ENCODE peak calls at places on chromosomes 5 and 9, in eight cellular contexts. N, Z, U, Q, L, X, B and M are unnamed samples.

GRCh38 chr5:135916638-135917263 is 21.1 kb upstream of the IL9 start:
- DNase-seq in B (no peak), Q (no peak), X (no peak), Z (no peak), L (no peak), N (no peak), U (no peak), M (no peak)

GRCh38 chr5:141199359-141200235 is at the start of gene PCDHB11:
- DNase-seq in Z (no peak), Q (no peak), N (no peak), X (no peak), B (peak; percentile 30), L (no peak), U (no peak), M (no peak)

GRCh38 chr9:100670719-100671118 is 92.8 kb downstream of the CAVIN4 start:
- DNase-seq in L (no peak), B (no peak), U (no peak), N (no peak), Q (no peak), Z (no peak), X (no peak), M (no peak)

GRCh38 chr5:76818844-76819831 is at the start of gene F2RL1:
- DNase-seq in B (peak; percentile 90), N (peak; percentile 68), L (peak; percentile 44), Z (peak; percentile 66), Q (no peak), X (peak; percentile 70), U (peak; percentile 75), M (peak; percentile 18)

GRCh38 chr9:71863652-71864051 is 47.3 kb downstream of the ABHD17B start:
- DNase-seq in X (peak; percentile 52), N (peak; percentile 22), U (peak; percentile 39), Z (no peak), L (no peak), Q (no peak), B (no peak), M (no peak)

GRCh38 chr9:12689233-12689632 is 4.0 kb upstream of the TYRP1 start:
- DNase-seq in Z (no peak), U (no peak), X (no peak), B (no peak), L (no peak), N (no peak), Q (no peak), M (no peak)

GRCh38 chr9:117772960-117773359 is 68.8 kb downstream of the TLR4 start:
- DNase-seq in U (peak; percentile 11), L (no peak), N (peak; percentile 65), Q (no peak), B (no peak), Z (no peak), X (peak; percentile 31), M (no peak)

GRCh38 chr5:34986965-34987364 is 57.6 kb downstream of the DNAJC21 start:
- DNase-seq in B (no peak), Q (no peak), U (no peak), Z (no peak), N (no peak), L (no peak), X (no peak), M (no peak)

GRCh38 chr5:171272996-171273970 is 35.8 kb upstream of the TLX3 start:
- DNase-seq in L (no peak), Z (no peak), N (peak; percentile 25), U (peak; percentile 49), Q (no peak), B (no peak), X (peak; percentile 59), M (no peak)

GRCh38 chr9:89528540-89528939 is 30.6 kb upstream of the SEMA4D start:
- DNase-seq in L (no peak), X (no peak), N (no peak), U (no peak), B (no peak), Z (peak; percentile 40), Q (no peak), M (no peak)

GRCh38 chr9:115540091-115540490 is 422.1 kb upstream of the TNC start:
- DNase-seq in N (peak; percentile 17), X (no peak), Z (no peak), U (peak; percentile 2), Q (no peak), B (no peak), L (no peak), M (no peak)

GRCh38 chr9:19201899-19202891 is 28.3 kb upstream of the DENND4C start:
- DNase-seq in U (peak; percentile 19), L (no peak), N (no peak), B (peak; percentile 55), Z (no peak), X (peak; percentile 36), Q (peak; percentile 78), M (no peak)

GRCh38 chr5:56480305-56481146 is 247.4 kb upstream of the ANKRD55 start:
- DNase-seq in Q (peak; percentile 41), Z (peak; percentile 81), U (peak; percentile 77), N (peak; percentile 42), L (peak; percentile 85), B (peak; percentile 60), X (peak; percentile 79), M (no peak)

GRCh38 chr5:11903614-11904269 is 504 bp downstream of the CTNND2 start:
- DNase-seq in U (no peak), Q (no peak), N (no peak), B (peak; percentile 57), Z (no peak), L (peak; percentile 13), X (peak; percentile 3), M (no peak)

GRCh38 chr5:81800797-81801196 is 49.9 kb upstream of the SSBP2 start:
- DNase-seq in Z (no peak), N (no peak), L (no peak), X (peak; percentile 26), U (no peak), Q (no peak), B (no peak), M (no peak)

GRCh38 chr9:136147890-136148714 is 29.4 kb upstream of the TMEM250 start:
- DNase-seq in N (no peak), X (no peak), Z (no peak), L (no peak), B (no peak), U (no peak), Q (no peak), M (no peak)
- TF ChIP-seq CTCF in N (no peak), X (no peak), Z (no peak), L (no peak), B (no peak), U (no peak), Q (no peak), M (no peak)

GRCh38 chr5:173625686-173626500 is 9.4 kb upstream of the BOD1 start:
- DNase-seq in X (no peak), Z (no peak), N (no peak), B (no peak), L (no peak), U (no peak), Q (no peak), M (no peak)
- TF ChIP-seq CTCF in X (no peak), Z (no peak), N (no peak), B (no peak), L (no peak), U (peak; percentile 7), Q (no peak), M (no peak)

GRCh38 chr9:98609646-98610045 is 99.1 kb downstream of the GABBR2 start:
- DNase-seq in Q (no peak), Z (no peak), N (no peak), U (no peak), B (no peak), L (no peak), X (no peak), M (no peak)

GRCh38 chr9:98610711-98611110 is 98.0 kb downstream of the GABBR2 start:
- DNase-seq in Q (no peak), X (no peak), N (no peak), L (no peak), B (no peak), U (peak; percentile 55), Z (no peak), M (no peak)

GRCh38 chr9:98611986-98612505 is 96.7 kb downstream of the GABBR2 start:
- DNase-seq in L (no peak), N (no peak), Q (no peak), Z (no peak), B (no peak), X (no peak), U (no peak), M (no peak)

GRCh38 chr9:98611319-98611718 is 97.4 kb downstream of the GABBR2 start:
- DNase-seq in Z (no peak), L (no peak), B (no peak), U (no peak), X (no peak), N (no peak), Q (no peak), M (no peak)

DNA sequence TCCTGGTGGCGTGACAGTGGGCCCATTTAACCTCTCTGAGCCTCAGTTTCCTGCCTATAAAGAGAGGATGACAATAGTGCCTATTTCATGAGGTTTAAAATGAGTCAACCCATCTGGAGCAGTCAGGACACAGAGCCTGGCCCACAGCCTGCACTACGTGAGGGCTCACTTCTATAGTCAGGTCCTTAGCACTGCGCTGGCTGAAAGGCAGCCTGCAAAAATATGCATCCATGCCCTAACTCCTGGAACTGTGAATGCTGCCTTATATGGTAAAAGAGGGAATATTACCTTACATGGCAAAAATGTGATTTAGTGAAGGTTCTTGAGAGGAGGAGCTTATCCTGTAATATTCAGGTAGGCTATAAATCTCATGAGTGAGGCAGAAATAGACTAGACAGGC is 98.5 kb downstream of the GABBR2 start:
- DNase-seq in U (peak; percentile 79), Q (no peak), Z (no peak), N (no peak), X (peak; percentile 36), B (no peak), L (no peak), M (no peak)
- TF ChIP-seq CTCF in U (no peak), Q (no peak), Z (no peak), N (no peak), X (no peak), B (no peak), L (no peak), M (no peak)

GRCh38 chr5:126536874-126537273 is 58.1 kb downstream of the ALDH7A1 start:
- DNase-seq in Z (no peak), N (no peak), B (no peak), X (no peak), U (no peak), Q (no peak), L (no peak), M (no peak)
- TF ChIP-seq CTCF in Z (peak; percentile 13), N (peak; percentile 11), B (no peak), X (no peak), U (peak; percentile 17), Q (no peak), L (no peak), M (no peak)

DNA sequence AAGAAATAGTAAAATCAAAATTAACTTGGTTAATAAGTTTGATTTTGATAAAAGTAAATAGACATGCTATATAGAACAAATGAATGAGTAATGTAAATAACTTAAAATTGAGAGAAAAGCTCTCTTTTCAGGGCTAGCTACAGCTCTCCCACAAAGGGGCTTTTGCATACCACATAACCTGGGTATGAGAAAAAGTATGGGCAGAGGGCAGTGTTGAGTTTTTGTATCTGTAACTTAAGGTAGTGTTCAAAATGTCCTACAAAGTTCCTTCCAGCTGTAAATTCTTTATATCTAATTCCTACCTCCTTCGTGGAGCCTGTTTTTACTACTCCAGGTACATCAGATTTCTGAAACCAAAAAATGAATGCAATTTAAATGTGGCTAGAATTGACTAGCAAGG is 18.9 kb upstream of the TTC33 start:
- DNase-seq in Q (no peak), U (no peak), Z (no peak), N (no peak), B (no peak), X (no peak), L (no peak), M (no peak)
- TF ChIP-seq CTCF in Q (no peak), U (no peak), Z (no peak), N (no peak), B (no peak), X (no peak), L (no peak), M (no peak)